ENCODE peak calls at places on chromosomes 6 and 20, in four cellular contexts. One of them, this sample, is unnamed.
A peak's percentile ranks its signal among the peaks of the same experiment; 100 is the strongest.

GRCh38 chr6:89117285-89118108 is at the start of gene SRSF12:
- DNase-seq in transverse colon: peak; percentile 35
- DNase-seq in HL-60: peak; percentile 50
- DNase-seq in breast epithelium: no peak
- DNase-seq in this sample: no peak

GRCh38 chr6:83193747-83194582 is 808 bp downstream of the RWDD2A start:
- DNase-seq in HL-60: no peak
- DNase-seq in transverse colon: peak; percentile 57
- DNase-seq in breast epithelium: peak; percentile 20
- DNase-seq in this sample: no peak

GRCh38 chr6:160427312-160428068 is 79.3 kb downstream of the SLC22A3 start:
- DNase-seq in HL-60: no peak
- DNase-seq in breast epithelium: no peak
- DNase-seq in transverse colon: no peak
- DNase-seq in this sample: no peak

GRCh38 chr6:27836783-27837635 is 75.2 kb downstream of the OR2B2 start:
- DNase-seq in transverse colon: peak; percentile 72
- DNase-seq in breast epithelium: no peak
- DNase-seq in HL-60: peak; percentile 83
- DNase-seq in this sample: no peak

GRCh38 chr6:43511824-43512415 is 1.8 kb upstream of the LRRC73 start:
- DNase-seq in breast epithelium: no peak
- DNase-seq in HL-60: no peak
- DNase-seq in transverse colon: no peak
- DNase-seq in this sample: no peak

GRCh38 chr6:34412054-34412453 is 13.8 kb downstream of the RPS10 start:
- DNase-seq in transverse colon: no peak
- DNase-seq in breast epithelium: no peak
- DNase-seq in HL-60: no peak
- DNase-seq in this sample: no peak

GRCh38 chr6:13296536-13296997 is 31.8 kb downstream of the TBC1D7 start:
- DNase-seq in breast epithelium: no peak
- DNase-seq in transverse colon: no peak
- DNase-seq in HL-60: no peak
- DNase-seq in this sample: no peak

GRCh38 chr20:63082308-63082938 is 75.7 kb upstream of the BHLHE23 start:
- DNase-seq in transverse colon: no peak
- DNase-seq in HL-60: peak; percentile 16
- DNase-seq in breast epithelium: no peak
- DNase-seq in this sample: no peak

GRCh38 chr6:56851104-56851503 is 103.8 kb upstream of the BEND6 start:
- DNase-seq in HL-60: no peak
- DNase-seq in breast epithelium: no peak
- DNase-seq in transverse colon: no peak
- DNase-seq in this sample: no peak

GRCh38 chr20:53581444-53582311 is 12.0 kb downstream of the ZNF217 start:
- DNase-seq in transverse colon: peak; percentile 65
- DNase-seq in HL-60: peak; percentile 53
- DNase-seq in breast epithelium: no peak
- DNase-seq in this sample: no peak

GRCh38 chr6:161748535-161749386 is 474.9 kb upstream of the AGPAT4 start:
- DNase-seq in breast epithelium: no peak
- DNase-seq in transverse colon: peak; percentile 14
- DNase-seq in HL-60: peak; percentile 8
- DNase-seq in this sample: no peak

GRCh38 chr6:61558796-61559195 is 727.2 kb downstream of the KHDRBS2 start:
- DNase-seq in breast epithelium: no peak
- DNase-seq in transverse colon: no peak
- DNase-seq in HL-60: no peak
- DNase-seq in this sample: no peak

GRCh38 chr20:41408986-41409385 is 42.4 kb upstream of the EMILIN3 start:
- DNase-seq in breast epithelium: no peak
- DNase-seq in transverse colon: no peak
- DNase-seq in HL-60: peak; percentile 19
- DNase-seq in this sample: no peak

GRCh38 chr6:56540950-56541600 is 101.6 kb downstream of the DST start:
- DNase-seq in breast epithelium: no peak
- DNase-seq in HL-60: peak; percentile 9
- DNase-seq in transverse colon: no peak
- DNase-seq in this sample: no peak

GRCh38 chr6:117130125-117130524 is 135.2 kb upstream of the VGLL2 start:
- DNase-seq in HL-60: no peak
- DNase-seq in transverse colon: no peak
- DNase-seq in breast epithelium: no peak
- DNase-seq in this sample: no peak

GRCh38 chr20:61968036-61968810 is 97.5 kb downstream of the TAF4 start:
- DNase-seq in HL-60: no peak
- DNase-seq in breast epithelium: no peak
- DNase-seq in transverse colon: no peak
- DNase-seq in this sample: no peak

GRCh38 chr6:116314218-116314617 is 34.5 kb upstream of the TSPYL1 start:
- DNase-seq in transverse colon: no peak
- DNase-seq in HL-60: no peak
- DNase-seq in breast epithelium: no peak
- DNase-seq in this sample: no peak

GRCh38 chr6:72363844-72364740 is 257.8 kb upstream of the KCNQ5 start:
- DNase-seq in breast epithelium: peak; percentile 23
- DNase-seq in transverse colon: no peak
- DNase-seq in HL-60: no peak
- DNase-seq in this sample: no peak

GRCh38 chr6:116596815-116597214 is 19.5 kb upstream of the RSPH4A start:
- DNase-seq in HL-60: no peak
- DNase-seq in transverse colon: no peak
- DNase-seq in breast epithelium: no peak
- DNase-seq in this sample: no peak

GRCh38 chr20:36744764-36745191 is 1.1 kb downstream of the NDRG3 start:
- DNase-seq in breast epithelium: no peak
- DNase-seq in transverse colon: no peak
- DNase-seq in HL-60: no peak
- DNase-seq in this sample: no peak

GRCh38 chr6:100906325-100906724 is 25.2 kb upstream of the ASCC3 start:
- DNase-seq in HL-60: no peak
- DNase-seq in transverse colon: no peak
- DNase-seq in breast epithelium: no peak
- DNase-seq in this sample: no peak

GRCh38 chr6:132279592-132280139 is 121.6 kb downstream of the MOXD1 start:
- DNase-seq in transverse colon: peak; percentile 77
- DNase-seq in HL-60: peak; percentile 66
- DNase-seq in breast epithelium: peak; percentile 35
- DNase-seq in this sample: no peak

GRCh38 chr6:21928715-21929298 is 335.3 kb downstream of the SOX4 start:
- DNase-seq in transverse colon: no peak
- DNase-seq in breast epithelium: no peak
- DNase-seq in HL-60: no peak
- DNase-seq in this sample: no peak

GRCh38 chr6:43724914-43725642 is 37.5 kb upstream of the MRPS18A start:
- DNase-seq in breast epithelium: peak; percentile 92
- DNase-seq in HL-60: peak; percentile 98
- DNase-seq in transverse colon: peak; percentile 93
- DNase-seq in this sample: no peak

GRCh38 chr6:16803294-16804006 is 42.2 kb upstream of the ATXN1 start:
- DNase-seq in HL-60: no peak
- DNase-seq in breast epithelium: no peak
- DNase-seq in transverse colon: peak; percentile 14
- DNase-seq in this sample: no peak

GRCh38 chr20:4036351-4036750 is 21.0 kb upstream of the RNF24 start:
- DNase-seq in transverse colon: no peak
- DNase-seq in HL-60: no peak
- DNase-seq in breast epithelium: no peak
- DNase-seq in this sample: no peak

GRCh38 chr6:35489995-35490791 is 6.7 kb downstream of the TEAD3 start:
- DNase-seq in transverse colon: peak; percentile 81
- DNase-seq in breast epithelium: peak; percentile 93
- DNase-seq in HL-60: no peak
- DNase-seq in this sample: no peak

GRCh38 chr20:63418617-63419016 is 53.8 kb downstream of the KCNQ2 start:
- DNase-seq in breast epithelium: no peak
- DNase-seq in transverse colon: no peak
- DNase-seq in HL-60: no peak
- DNase-seq in this sample: no peak

GRCh38 chr6:82243886-82244285 is 3.7 kb downstream of the IBTK start:
- DNase-seq in HL-60: no peak
- DNase-seq in breast epithelium: no peak
- DNase-seq in transverse colon: no peak
- DNase-seq in this sample: no peak

GRCh38 chr20:35166242-35166830 is 5.5 kb upstream of the PROCR start:
- DNase-seq in breast epithelium: no peak
- DNase-seq in HL-60: peak; percentile 28
- DNase-seq in transverse colon: no peak
- DNase-seq in this sample: no peak

GRCh38 chr6:8551386-8551785 is 116.0 kb upstream of the SLC35B3 start:
- DNase-seq in transverse colon: no peak
- DNase-seq in HL-60: no peak
- DNase-seq in breast epithelium: no peak
- DNase-seq in this sample: no peak

GRCh38 chr6:8549381-8549780 is 114.0 kb upstream of the SLC35B3 start:
- DNase-seq in HL-60: no peak
- DNase-seq in transverse colon: no peak
- DNase-seq in breast epithelium: no peak
- DNase-seq in this sample: no peak

GRCh38 chr6:8556370-8557018 is 121.1 kb upstream of the SLC35B3 start:
- DNase-seq in breast epithelium: no peak
- DNase-seq in transverse colon: no peak
- DNase-seq in HL-60: no peak
- DNase-seq in this sample: no peak

GRCh38 chr6:8548979-8549378 is 113.6 kb upstream of the SLC35B3 start:
- DNase-seq in HL-60: no peak
- DNase-seq in transverse colon: no peak
- DNase-seq in breast epithelium: no peak
- DNase-seq in this sample: no peak

GRCh38 chr6:8552023-8552422 is 116.7 kb upstream of the SLC35B3 start:
- DNase-seq in transverse colon: no peak
- DNase-seq in breast epithelium: no peak
- DNase-seq in HL-60: no peak
- DNase-seq in this sample: no peak
- TF ChIP-seq POLR2AphosphoS5 in transverse colon: no peak
- TF ChIP-seq POLR2AphosphoS5 in breast epithelium: no peak
- TF ChIP-seq POLR2AphosphoS5 in HL-60: no peak
- TF ChIP-seq POLR2AphosphoS5 in this sample: no peak

GRCh38 chr20:610130-611046 is at the start of gene TCF15:
- DNase-seq in breast epithelium: no peak
- DNase-seq in transverse colon: no peak
- DNase-seq in HL-60: no peak
- DNase-seq in this sample: no peak
- H3K4me3 ChIP-seq in breast epithelium: peak within 1 kb of the TSS; percentile 53
- H3K4me3 ChIP-seq in transverse colon: no peak within 1 kb of the TSS
- H3K4me3 ChIP-seq in HL-60: no peak within 1 kb of the TSS
- H3K4me3 ChIP-seq in this sample: peak within 1 kb of the TSS; percentile 26

DNA sequence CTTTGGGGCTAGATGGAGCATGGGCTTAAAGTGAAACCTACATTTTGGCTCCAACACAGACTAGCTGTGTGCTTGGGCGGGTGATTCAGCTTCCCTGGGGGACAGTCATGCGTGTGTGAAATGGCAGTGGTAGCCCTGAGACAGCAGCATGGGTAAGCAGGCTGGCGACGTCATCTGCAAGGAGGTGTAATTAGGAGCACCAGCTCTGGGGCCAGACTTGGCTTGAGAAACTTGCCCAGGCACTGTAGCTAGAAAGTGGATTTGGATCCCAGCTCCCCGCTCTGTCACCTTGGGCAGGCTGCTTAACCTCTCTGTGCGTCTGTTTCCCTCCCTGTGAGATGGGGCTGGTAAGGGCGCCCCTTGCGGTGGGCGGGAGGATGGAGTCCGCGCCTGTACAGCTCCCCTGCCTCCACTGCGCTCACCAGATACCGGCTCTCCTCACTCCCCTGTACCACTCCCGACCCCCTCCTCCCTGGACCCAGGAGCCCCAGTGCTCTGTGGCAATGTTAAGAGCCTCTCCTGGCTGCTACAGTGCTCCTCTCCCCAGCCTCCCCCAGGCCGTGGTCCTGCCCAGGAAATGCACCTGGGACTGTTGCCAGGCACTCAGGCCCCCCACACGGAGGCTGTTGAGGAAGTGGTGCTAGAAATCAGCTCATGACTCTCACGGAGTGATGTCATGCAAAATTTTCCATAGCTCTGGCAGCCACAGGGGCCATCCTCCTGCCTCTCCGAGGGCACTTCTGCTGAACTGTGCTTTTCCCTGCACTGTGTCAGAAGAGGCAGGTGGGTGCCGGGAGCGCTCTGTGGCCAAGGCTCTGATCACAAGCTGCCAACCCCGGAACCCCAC is 44.6 kb downstream of the SYNJ2 start:
- DNase-seq in transverse colon: peak; percentile 78
- DNase-seq in HL-60: peak; percentile 85
- DNase-seq in breast epithelium: peak; percentile 74
- DNase-seq in this sample: peak; percentile 98
- TF ChIP-seq POLR2AphosphoS5 in transverse colon: no peak
- TF ChIP-seq POLR2AphosphoS5 in HL-60: peak; percentile 75
- TF ChIP-seq POLR2AphosphoS5 in breast epithelium: peak; percentile 57
- TF ChIP-seq POLR2AphosphoS5 in this sample: peak; percentile 64

GRCh38 chr20:47527004-47527800 is 25.5 kb downstream of the NCOA3 start:
- DNase-seq in transverse colon: no peak
- DNase-seq in breast epithelium: no peak
- DNase-seq in HL-60: no peak
- DNase-seq in this sample: no peak

GRCh38 chr20:47515843-47516242 is 14.2 kb downstream of the NCOA3 start:
- DNase-seq in transverse colon: no peak
- DNase-seq in HL-60: no peak
- DNase-seq in breast epithelium: no peak
- DNase-seq in this sample: no peak

GRCh38 chr20:47524385-47524784 is 22.7 kb downstream of the NCOA3 start:
- DNase-seq in transverse colon: no peak
- DNase-seq in HL-60: peak; percentile 6
- DNase-seq in breast epithelium: no peak
- DNase-seq in this sample: no peak

GRCh38 chr20:47521059-47521808 is 19.5 kb downstream of the NCOA3 start:
- DNase-seq in transverse colon: no peak
- DNase-seq in HL-60: no peak
- DNase-seq in breast epithelium: no peak
- DNase-seq in this sample: no peak
- H3K4me3 ChIP-seq in transverse colon: no peak overlapping the region
- H3K4me3 ChIP-seq in HL-60: no peak overlapping the region
- H3K4me3 ChIP-seq in breast epithelium: no peak overlapping the region
- H3K4me3 ChIP-seq in this sample: no peak overlapping the region